ENCODE peak calls at places on chromosomes 1 and 21, in four cellular contexts. V is foreskin fibroblast, A is AG10803, X is lower lobe of right lung. F is an unnamed sample.

GRCh38 chr1:37930246-37931142 is 16.4 kb downstream of the INPP5B start:
- DNase-seq in V (peak), A (peak), X (peak), F (no peak)

GRCh38 chr1:228365321-228366061 is 41.1 kb downstream of the TRIM11 start:
- DNase-seq in V (no peak), A (no peak), X (peak), F (no peak)

GRCh38 chr1:196144588-196144987 is 463.7 kb downstream of the KCNT2 start:
- DNase-seq in V (no peak), A (no peak), X (no peak), F (no peak)

GRCh38 chr21:45179568-45180288 is 105.3 kb downstream of the ADARB1 start:
- DNase-seq in V (no peak), A (no peak), X (no peak), F (no peak)

GRCh38 chr1:80657048-80657653 is 1143.6 kb upstream of the ADGRL2 start:
- DNase-seq in V (no peak), A (no peak), X (no peak), F (no peak)

GRCh38 chr1:27448982-27449381 is 41.0 kb downstream of the WASF2 start:
- DNase-seq in V (no peak), A (no peak), X (no peak), F (no peak)

GRCh38 chr1:25688390-25689119 is 72.0 kb downstream of the MAN1C1 start:
- DNase-seq in V (peak), A (peak), X (no peak), F (no peak)

GRCh38 chr1:48215222-48215621 is 7.3 kb upstream of the SLC5A9 start:
- DNase-seq in V (no peak), A (no peak), X (no peak), F (no peak)

GRCh38 chr1:3611170-3612019 is at the start of gene MEGF6:
- DNase-seq in V (peak), A (no peak), X (peak), F (peak)

GRCh38 chr1:235739124-235739523 is 89.5 kb upstream of the GNG4 start:
- DNase-seq in V (peak), A (peak), X (no peak), F (no peak)

GRCh38 chr1:175129997-175130648 is 62.5 kb downstream of the KIAA0040 start:
- DNase-seq in V (peak), A (peak), X (no peak), F (no peak)

GRCh38 chr1:236979149-236979890 is 24.9 kb downstream of the MT1HL1 start:
- DNase-seq in V (no peak), A (no peak), X (no peak), F (no peak)

GRCh38 chr1:179016694-179017382 is 8.9 kb upstream of the FAM20B start:
- DNase-seq in V (peak), A (peak), X (peak), F (no peak)

GRCh38 chr1:28078680-28079626 is 9.5 kb downstream of the EYA3 start:
- DNase-seq in V (peak), A (peak), X (no peak), F (no peak)

GRCh38 chr1:156154317-156154749 is 948 bp downstream of the SEMA4A start:
- DNase-seq in V (no peak), A (no peak), X (peak), F (peak)

GRCh38 chr1:200894712-200895447 is at the start of gene INAVA:
- DNase-seq in V (no peak), A (no peak), X (peak), F (no peak)

GRCh38 chr1:36573445-36573844 is 90.7 kb upstream of the CSF3R start:
- DNase-seq in V (no peak), A (no peak), X (peak), F (no peak)

GRCh38 chr21:34670220-34670961 is 1.6 kb downstream of the CLIC6 start:
- DNase-seq in V (peak), A (no peak), X (no peak), F (no peak)

GRCh38 chr1:33321178-33321577 is 280 bp upstream of the A3GALT2 start:
- DNase-seq in V (peak), A (no peak), X (peak), F (no peak)

GRCh38 chr1:10681296-10682113 is 114.9 kb downstream of the CASZ1 start:
- DNase-seq in V (no peak), A (no peak), X (no peak), F (no peak)

GRCh38 chr1:63557365-63557987 is 34.2 kb downstream of the EFCAB7 start:
- DNase-seq in V (peak), A (peak), X (no peak), F (no peak)

GRCh38 chr1:193019442-193020026 is 39.6 kb downstream of the UCHL5 start:
- DNase-seq in V (peak), A (peak), X (no peak), F (peak)

GRCh38 chr1:8374812-8375211 is 56.9 kb downstream of the SLC45A1 start:
- DNase-seq in V (peak), A (peak), X (no peak), F (no peak)

GRCh38 chr21:37145635-37146111 is 72.6 kb downstream of the TTC3 start:
- DNase-seq in V (peak), A (no peak), X (no peak), F (no peak)

GRCh38 chr1:215475719-215476525 is 91.2 kb upstream of the KCTD3 start:
- DNase-seq in V (peak), A (peak), X (no peak), F (no peak)

GRCh38 chr1:45001011-45001481 is 10.1 kb downstream of the HECTD3 start:
- DNase-seq in V (no peak), A (no peak), X (peak), F (no peak)

GRCh38 chr1:117284408-117285215 is 73.9 kb upstream of the VTCN1 start:
- DNase-seq in V (peak), A (peak), X (no peak), F (no peak)

GRCh38 chr1:37764888-37765441 is at the start of gene EPHA10:
- DNase-seq in V (no peak), A (no peak), X (no peak), F (no peak)

DNA sequence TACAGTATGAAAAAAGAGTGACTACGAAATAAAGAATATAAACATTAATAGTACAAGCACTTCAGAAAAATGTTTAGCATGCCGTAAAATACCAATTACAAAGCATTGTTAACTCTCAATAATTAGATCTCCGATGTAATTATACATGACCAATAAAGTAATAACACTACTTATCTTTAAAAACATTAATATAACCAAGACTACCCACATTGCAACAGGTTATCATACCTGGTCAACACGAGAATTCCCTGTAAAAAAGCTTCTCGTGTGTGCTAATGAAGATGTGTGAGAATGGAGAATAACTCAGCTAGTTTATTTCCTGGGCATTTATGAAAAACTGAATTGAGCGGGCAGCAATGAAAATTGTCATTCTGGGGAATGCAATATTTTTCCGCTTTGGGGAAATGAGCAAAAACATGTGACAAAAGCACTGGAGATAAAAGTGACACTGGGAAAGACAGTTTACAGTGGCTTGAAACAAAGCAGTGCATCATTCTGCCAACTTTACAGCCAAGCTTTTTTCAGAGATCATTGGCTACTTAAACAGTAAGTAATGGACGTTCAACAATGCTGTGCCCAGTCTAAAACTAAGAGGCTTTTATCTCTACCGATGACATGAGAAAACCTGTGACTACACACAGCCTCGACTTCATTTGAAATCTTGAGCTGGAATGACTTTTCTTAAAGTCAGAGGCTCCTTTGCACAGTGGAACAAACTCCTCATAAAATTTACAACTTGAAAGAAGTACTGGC is 34.7 kb downstream of the ITPKB start:
- DNase-seq in V (no peak), A (no peak), X (no peak), F (no peak)
- H3K4me3 ChIP-seq in V (no peak), A (no peak), X (peak), F (peak)

GRCh38 chr1:153532769-153533599 is 2.8 kb downstream of the S100A6 start:
- DNase-seq in V (peak), A (peak), X (peak), F (peak)

GRCh38 chr1:153535664-153536585 is at the start of gene S100A6:
- DNase-seq in V (peak), A (peak), X (peak), F (peak)

GRCh38 chr1:153534933-153535663 is 693 bp downstream of the S100A6 start:
- DNase-seq in V (peak), A (peak), X (peak), F (peak)

GRCh38 chr1:153533689-153534201 is 2.0 kb downstream of the S100A6 start:
- DNase-seq in V (peak), A (peak), X (no peak), F (peak)

DNA sequence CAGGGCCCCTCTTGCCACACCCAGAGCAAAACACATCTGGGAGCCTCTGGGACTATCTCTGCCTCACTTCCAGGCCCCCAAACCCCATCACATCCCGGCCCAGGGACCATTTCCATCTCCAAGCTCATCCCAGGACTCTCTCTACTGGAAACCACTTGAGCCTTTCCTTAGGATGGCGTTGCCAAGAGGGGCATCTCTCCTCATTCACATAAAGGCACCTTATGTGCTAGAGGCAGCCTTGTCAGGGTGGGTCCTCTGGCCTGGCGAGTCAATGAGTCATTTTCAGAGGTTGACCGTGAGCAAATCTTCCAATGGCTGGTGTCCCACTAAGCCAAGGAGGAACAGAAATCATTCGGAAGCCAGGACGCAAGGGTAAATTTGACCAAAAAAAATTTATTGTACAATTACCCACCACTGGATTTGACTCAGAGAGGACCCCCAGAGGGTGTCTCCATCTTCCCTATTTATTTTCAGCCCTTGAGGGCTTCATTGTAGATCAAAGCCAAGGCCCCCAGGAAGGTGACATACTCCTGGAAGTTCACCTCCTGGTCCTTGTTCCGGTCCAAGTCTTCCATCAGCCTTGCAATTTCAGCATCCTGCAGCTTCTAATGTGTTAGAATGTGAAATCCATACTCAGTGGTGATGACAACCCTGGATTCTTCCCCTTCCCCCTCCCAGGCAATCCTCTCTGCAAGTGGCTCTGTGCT is 1.4 kb downstream of the S100A6 start:
- DNase-seq in V (peak), A (peak), X (no peak), F (no peak)
- H3K4me3 ChIP-seq in V (peak), A (peak), X (peak), F (peak)

DNA sequence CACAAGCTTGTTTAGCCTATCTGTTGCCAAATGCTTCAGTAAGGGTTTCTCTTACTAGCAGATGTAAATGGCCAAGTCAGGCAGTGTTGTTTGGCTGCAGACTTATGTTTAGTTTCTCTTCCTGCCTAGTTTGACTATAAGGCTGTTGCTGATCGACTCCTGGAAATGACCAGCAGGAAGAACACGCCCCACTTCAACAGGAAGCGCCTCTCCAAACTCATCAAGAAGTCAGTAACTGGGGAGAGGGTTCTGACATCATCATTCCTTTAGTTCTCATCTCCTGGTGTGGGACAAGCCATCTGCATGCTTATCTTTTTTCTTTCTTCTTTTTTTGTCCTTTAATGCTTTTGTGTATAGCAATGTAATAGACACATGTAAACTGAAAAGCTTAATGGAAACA is 25.1 kb downstream of the RRP1B start:
- DNase-seq in V (no peak), A (no peak), X (no peak), F (no peak)
- H3K4me3 ChIP-seq in V (no peak), A (no peak), X (no peak), F (no peak)

DNA sequence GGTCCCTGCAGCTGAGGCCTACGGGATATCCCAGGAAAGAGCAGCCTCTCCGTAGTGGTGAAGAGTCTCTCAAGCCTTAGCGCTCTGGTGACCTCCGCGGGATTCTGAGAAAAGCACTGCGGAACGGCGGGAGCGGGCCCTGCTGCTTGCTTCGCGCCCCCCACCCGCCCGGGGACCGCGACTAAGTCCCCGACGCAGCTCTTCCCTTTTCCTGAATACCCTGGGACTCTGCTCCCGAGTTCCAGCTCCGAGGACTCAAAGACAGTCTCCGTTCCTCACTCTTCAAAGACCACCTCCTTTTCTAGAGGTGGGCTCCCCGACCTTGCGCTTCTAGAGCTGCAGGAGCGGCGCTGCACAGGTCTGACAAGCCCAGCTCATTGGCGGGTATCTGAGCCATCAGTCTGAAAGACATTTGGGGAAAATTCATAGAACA is 3.6 kb upstream of the PRRX1 start:
- DNase-seq in V (no peak), A (no peak), X (no peak), F (no peak)
- H3K4me3 ChIP-seq in V (no peak), A (no peak), X (no peak), F (no peak)

DNA sequence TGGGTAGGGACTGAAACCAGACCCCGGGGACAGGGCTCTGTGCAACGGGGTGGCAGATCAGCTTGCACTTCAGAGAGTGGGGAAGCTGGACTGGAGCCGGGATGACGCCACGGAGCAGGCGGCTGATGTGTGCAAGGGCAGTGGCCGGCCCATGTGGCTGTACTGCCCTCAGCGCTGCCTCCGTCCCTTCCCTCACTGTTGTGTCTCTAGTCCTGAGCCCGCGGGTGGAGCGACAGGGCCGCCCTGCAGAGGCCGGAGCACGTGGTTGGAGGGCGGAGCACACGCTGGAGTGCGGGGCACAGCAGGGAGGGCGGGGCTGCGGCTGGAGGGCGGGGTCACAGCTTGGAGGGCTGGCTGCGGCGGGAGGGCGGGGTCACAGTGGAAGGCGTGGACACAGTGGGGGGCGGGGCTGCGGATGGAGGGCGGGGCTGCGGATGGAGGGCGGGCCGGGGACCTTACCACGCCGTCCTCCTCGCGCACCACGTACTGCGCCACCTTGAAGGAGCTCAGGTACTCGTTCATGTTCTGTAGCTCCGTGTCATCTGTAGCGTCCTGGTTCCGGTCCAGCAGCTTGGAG is 52.4 kb downstream of the CHD5 start:
- DNase-seq in V (peak), A (peak), X (peak), F (peak)
- H3K4me3 ChIP-seq in V (no peak), A (peak), X (peak), F (no peak)

GRCh38 chr1:177165069-177165439 is 542 bp upstream of the ASTN1 start:
- DNase-seq in V (peak), A (no peak), X (no peak), F (no peak)
- H3K4me3 ChIP-seq in V (peak), A (no peak), X (no peak), F (no peak)

GRCh38 chr1:1780598-1781525 is 2.6 kb upstream of the NADK start:
- DNase-seq in V (peak), A (no peak), X (peak), F (no peak)

GRCh38 chr1:1778827-1779675 is 781 bp upstream of the NADK start:
- DNase-seq in V (peak), A (no peak), X (peak), F (peak)

GRCh38 chr1:1781526-1781903 is 3.2 kb upstream of the NADK start:
- DNase-seq in V (peak), A (no peak), X (peak), F (no peak)

GRCh38 chr1:1777950-1778826 is at the start of gene NADK:
- DNase-seq in V (peak), A (peak), X (peak), F (peak)

GRCh38 chr1:1779691-1780597 is 1.7 kb upstream of the NADK start:
- DNase-seq in V (peak), A (peak), X (peak), F (peak)
- H3K4me3 ChIP-seq in V (no peak), A (no peak), X (peak), F (peak)

GRCh38 chr1:46494910-46495309 is 5.3 kb downstream of the DMBX1 start:
- DNase-seq in V (no peak), A (no peak), X (no peak), F (no peak)
- H3K4me3 ChIP-seq in V (no peak), A (no peak), X (no peak), F (no peak)

F was measured in CD8-positive, alpha-beta memory T cell.